ENCODE peak calls at places on chromosomes 4 and X, in seven cellular contexts. K is H1, E is HCT116, W is K562, T is SK-N-SH, X is HepG2, G is GM12878. F is an unnamed sample.

GRCh38 chr4:139740531-139741041 is 75.0 kb downstream of the MGST2 start:
- DNase-seq in K (peak; percentile 43), E (no peak), W (no peak), T (peak; percentile 72), X (peak; percentile 83), G (no peak), F (no peak)

GRCh38 chr4:70365479-70365878 is 4.9 kb downstream of the SMR3A start:
- DNase-seq in K (no peak), E (no peak), W (no peak), T (no peak), X (peak; percentile 23), G (no peak), F (no peak)

GRCh38 chrX:69116077-69116476 is 49.2 kb downstream of the PJA1 start:
- DNase-seq in K (no peak), E (no peak), W (no peak), T (no peak), X (no peak), G (no peak), F (no peak)

GRCh38 chr4:54568184-54568583 is 89.6 kb upstream of the KIT start:
- DNase-seq in K (peak; percentile 16), E (no peak), W (peak; percentile 39), T (no peak), X (no peak), G (no peak), F (no peak)

GRCh38 chr4:15809058-15809457 is 30.9 kb downstream of the CD38 start:
- DNase-seq in K (no peak), E (no peak), W (no peak), T (no peak), X (no peak), G (peak; percentile 45), F (no peak)

GRCh38 chr4:154313004-154313587 is 178.5 kb downstream of the DCHS2 start:
- DNase-seq in K (no peak), E (no peak), W (no peak), T (no peak), X (no peak), G (no peak), F (no peak)

GRCh38 chrX:22800360-22800759 is 199.4 kb upstream of the DDX53 start:
- DNase-seq in K (no peak), E (no peak), W (no peak), T (no peak), X (no peak), G (no peak), F (no peak)

GRCh38 chrX:150361070-150361776 is 1.9 kb upstream of the MAMLD1 start:
- DNase-seq in K (peak; percentile 51), E (no peak), W (no peak), T (peak; percentile 31), X (no peak), G (no peak), F (peak; percentile 5)

GRCh38 chr4:154549894-154550790 is at the start of gene PLRG1:
- DNase-seq in K (peak; percentile 96), E (peak; percentile 88), W (peak; percentile 96), T (peak; percentile 89), X (peak; percentile 90), G (peak; percentile 70), F (peak; percentile 45)

GRCh38 chrX:123171781-123172180 is 12.3 kb upstream of the GRIA3 start:
- DNase-seq in K (no peak), E (no peak), W (no peak), T (no peak), X (no peak), G (no peak), F (no peak)

GRCh38 chr4:77336411-77337142 is 179.6 kb downstream of the CCNG2 start:
- DNase-seq in K (no peak), E (no peak), W (no peak), T (no peak), X (no peak), G (no peak), F (no peak)

GRCh38 chr4:143438710-143439109 is 74.8 kb upstream of the SMARCA5 start:
- DNase-seq in K (no peak), E (no peak), W (no peak), T (no peak), X (no peak), G (no peak), F (no peak)

GRCh38 chr4:2250764-2251072 is 8.8 kb upstream of the HAUS3 start:
- DNase-seq in K (no peak), E (no peak), W (no peak), T (peak; percentile 25), X (no peak), G (no peak), F (no peak)
- TF ChIP-seq JUND in K (no peak), E (no peak), W (no peak), T (no peak), X (no peak), G (no peak), F (no peak)

DNA sequence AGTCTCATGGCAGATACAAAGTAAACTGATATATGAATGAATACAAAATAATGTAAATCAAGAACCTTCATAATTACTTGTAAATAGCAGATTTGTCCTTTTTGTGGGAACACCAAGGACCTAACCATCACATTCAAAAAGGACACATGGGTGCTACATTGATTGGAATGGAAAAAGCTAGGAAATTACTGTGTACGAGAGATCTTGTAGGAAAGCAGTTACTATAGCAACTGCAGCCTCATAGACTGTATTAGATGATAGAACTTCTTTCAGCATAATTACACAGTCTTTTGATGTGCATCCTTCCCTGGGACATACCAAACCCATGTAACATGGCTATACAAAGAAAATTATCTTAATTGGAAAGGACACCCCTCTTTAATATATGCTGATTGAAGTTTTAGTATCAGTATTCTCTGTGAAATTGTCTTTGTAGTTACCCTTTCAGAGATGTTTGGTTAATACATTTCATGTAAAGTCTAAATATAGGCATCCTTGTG is 130.7 kb upstream of the CTSO start:
- DNase-seq in K (no peak), E (no peak), W (no peak), T (no peak), X (no peak), G (no peak), F (no peak)
- TF ChIP-seq JUND in K (no peak), E (no peak), W (no peak), T (no peak), X (no peak), G (no peak), F (no peak)

DNA sequence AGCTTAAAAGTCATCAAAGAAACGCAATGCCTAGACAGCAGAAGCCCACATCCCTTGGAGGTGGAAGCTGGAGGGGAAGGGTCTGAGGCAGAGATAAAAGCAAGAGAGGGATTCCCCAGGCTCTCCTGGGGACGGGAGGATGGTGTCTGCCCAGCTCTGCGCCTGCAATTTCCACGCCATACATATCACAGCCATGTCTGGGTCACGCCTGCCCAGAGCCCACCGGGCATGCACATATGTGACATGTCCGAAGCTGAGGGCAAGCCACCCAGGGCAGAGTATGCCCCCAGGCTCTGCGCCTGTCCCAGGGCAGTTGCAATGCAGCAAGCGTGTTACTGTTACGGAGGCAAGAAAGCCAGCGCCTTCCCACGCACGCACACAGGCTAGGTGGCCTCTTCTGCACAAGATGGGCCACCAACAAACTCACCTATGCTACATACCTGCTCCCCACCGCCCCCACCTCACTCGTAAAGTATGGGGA is 1.2 kb downstream of the FGF13 start:
- DNase-seq in K (peak; percentile 46), E (no peak), W (no peak), T (no peak), X (no peak), G (no peak), F (no peak)
- TF ChIP-seq JUND in K (no peak), E (no peak), W (no peak), T (no peak), X (no peak), G (no peak), F (no peak)

DNA sequence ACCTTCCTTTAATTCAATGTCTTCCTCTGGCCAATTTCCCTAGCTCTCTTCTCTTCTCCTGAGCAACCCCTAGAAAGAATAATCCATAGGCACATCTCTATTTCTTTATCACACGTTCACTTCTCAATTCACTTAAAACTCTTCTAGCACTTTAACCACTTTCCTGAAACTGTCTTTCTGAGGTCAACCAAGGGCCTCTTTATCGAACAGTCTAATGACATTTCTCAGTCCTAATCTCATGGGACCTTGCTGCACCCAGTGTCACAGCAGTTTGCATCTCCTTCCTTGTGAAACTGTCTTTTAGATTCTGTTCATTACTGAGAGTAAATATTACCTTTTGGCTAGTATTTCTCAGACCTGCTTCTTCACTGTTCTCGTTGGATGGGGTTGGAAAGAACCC is 285.3 kb upstream of the RASGEF1B start:
- DNase-seq in K (no peak), E (no peak), W (no peak), T (no peak), X (no peak), G (peak; percentile 8), F (no peak)
- TF ChIP-seq JUND in K (no peak), E (no peak), W (no peak), T (no peak), X (no peak), G (no peak), F (no peak)

GRCh38 chr4:7822858-7823257 is 116.8 kb downstream of the AFAP1 start:
- DNase-seq in K (no peak), E (no peak), W (no peak), T (no peak), X (no peak), G (no peak), F (no peak)
- TF ChIP-seq JUND in K (no peak), E (no peak), W (no peak), T (no peak), X (no peak), G (no peak), F (no peak)

GRCh38 chr4:53119685-53120084 is 246.2 kb downstream of the SCFD2 start:
- DNase-seq in K (no peak), E (no peak), W (no peak), T (no peak), X (peak; percentile 40), G (no peak), F (peak; percentile 9)

GRCh38 chr4:53118676-53119075 is 247.2 kb downstream of the SCFD2 start:
- DNase-seq in K (no peak), E (no peak), W (no peak), T (no peak), X (no peak), G (no peak), F (no peak)

GRCh38 chr4:53120801-53121200 is 245.1 kb downstream of the SCFD2 start:
- DNase-seq in K (no peak), E (no peak), W (no peak), T (no peak), X (no peak), G (no peak), F (no peak)

GRCh38 chr4:53113433-53114215 is 251.5 kb downstream of the RASL11B start:
- DNase-seq in K (no peak), E (no peak), W (no peak), T (no peak), X (no peak), G (no peak), F (no peak)

GRCh38 chr4:53116959-53117358 is 248.9 kb downstream of the SCFD2 start:
- DNase-seq in K (no peak), E (no peak), W (no peak), T (no peak), X (no peak), G (no peak), F (no peak)
- TF ChIP-seq JUND in K (no peak), E (no peak), W (no peak), T (no peak), X (no peak), G (no peak), F (no peak)

GRCh38 chr4:8303081-8303480 is 33.5 kb downstream of the HTRA3 start:
- DNase-seq in K (peak; percentile 20), E (no peak), W (no peak), T (no peak), X (no peak), G (no peak), F (no peak)
- TF ChIP-seq JUND in K (no peak), E (no peak), W (no peak), T (no peak), X (no peak), G (no peak), F (no peak)

F was measured in T47D.